ENCODE peak calls at places on chromosomes 16 and 17, in four cellular contexts. One of them, this sample, is unnamed.

GRCh38 chr16:11333696-11334095 is 11.6 kb upstream of the RMI2 start:
- DNase-seq in HepG2: no peak
- DNase-seq in K562: no peak
- DNase-seq in A549: no peak
- DNase-seq in this sample: no peak

GRCh38 chr17:951388-952132 is 28.0 kb downstream of the NXN start:
- DNase-seq in HepG2: peak; percentile 78
- DNase-seq in K562: no peak
- DNase-seq in A549: peak; percentile 90
- DNase-seq in this sample: peak; percentile 75

GRCh38 chr17:79705674-79706073 is 25.1 kb upstream of the ENPP7 start:
- DNase-seq in K562: no peak
- DNase-seq in HepG2: no peak
- DNase-seq in A549: no peak
- DNase-seq in this sample: no peak

GRCh38 chr16:47644166-47644565 is 183.0 kb downstream of the PHKB start:
- DNase-seq in HepG2: no peak
- DNase-seq in A549: no peak
- DNase-seq in K562: no peak
- DNase-seq in this sample: no peak

GRCh38 chr17:37490638-37491614 is 1.2 kb downstream of the DUSP14 start:
- DNase-seq in HepG2: peak; percentile 64
- DNase-seq in A549: peak; percentile 90
- DNase-seq in K562: peak; percentile 52
- DNase-seq in this sample: no peak

GRCh38 chr16:57564571-57565270 is 22.3 kb downstream of the ADGRG5 start:
- DNase-seq in HepG2: no peak
- DNase-seq in A549: no peak
- DNase-seq in K562: no peak
- DNase-seq in this sample: no peak

GRCh38 chr17:19940722-19941464 is 36.7 kb downstream of the AKAP10 start:
- DNase-seq in HepG2: peak; percentile 40
- DNase-seq in K562: no peak
- DNase-seq in A549: no peak
- DNase-seq in this sample: no peak

GRCh38 chr16:4172070-4172469 is 55.8 kb upstream of the ADCY9 start:
- DNase-seq in HepG2: no peak
- DNase-seq in A549: no peak
- DNase-seq in K562: no peak
- DNase-seq in this sample: no peak

GRCh38 chr16:70474320-70475053 is 20.1 kb downstream of the FCSK start:
- DNase-seq in K562: no peak
- DNase-seq in A549: no peak
- DNase-seq in HepG2: no peak
- DNase-seq in this sample: no peak

GRCh38 chr17:14205992-14206461 is 30.6 kb downstream of the CDRT15 start:
- DNase-seq in A549: no peak
- DNase-seq in K562: no peak
- DNase-seq in HepG2: no peak
- DNase-seq in this sample: no peak

GRCh38 chr17:49928826-49929475 is 40.0 kb upstream of the DLX4 start:
- DNase-seq in K562: no peak
- DNase-seq in HepG2: peak; percentile 52
- DNase-seq in A549: peak; percentile 60
- DNase-seq in this sample: no peak

GRCh38 chr16:30715777-30716445 is 16.9 kb downstream of the SRCAP start:
- DNase-seq in K562: no peak
- DNase-seq in A549: no peak
- DNase-seq in HepG2: no peak
- DNase-seq in this sample: no peak

GRCh38 chr17:60640503-60640902 is 37.1 kb upstream of the BCAS3 start:
- DNase-seq in K562: no peak
- DNase-seq in A549: peak; percentile 31
- DNase-seq in HepG2: peak; percentile 50
- DNase-seq in this sample: no peak

GRCh38 chr16:8631373-8631772 is 9.9 kb downstream of the METTL22 start:
- DNase-seq in A549: no peak
- DNase-seq in K562: no peak
- DNase-seq in HepG2: no peak
- DNase-seq in this sample: no peak

GRCh38 chr17:74467221-74467951 is 952 bp downstream of the CD300A start:
- DNase-seq in HepG2: no peak
- DNase-seq in A549: no peak
- DNase-seq in K562: no peak
- DNase-seq in this sample: no peak

GRCh38 chr17:78498848-78499247 is 78.3 kb downstream of the DNAH17 start:
- DNase-seq in K562: no peak
- DNase-seq in A549: no peak
- DNase-seq in HepG2: no peak
- DNase-seq in this sample: no peak

GRCh38 chr16:62050793-62051192 is 14.6 kb upstream of the CDH8 start:
- DNase-seq in K562: no peak
- DNase-seq in A549: no peak
- DNase-seq in HepG2: no peak
- DNase-seq in this sample: no peak

GRCh38 chr17:55067697-55068439 is 99.3 kb downstream of the STXBP4 start:
- DNase-seq in HepG2: peak; percentile 9
- DNase-seq in A549: no peak
- DNase-seq in K562: peak; percentile 22
- DNase-seq in this sample: no peak

GRCh38 chr16:4682616-4683254 is 10.6 kb upstream of the NUDT16L1 start:
- DNase-seq in K562: peak; percentile 64
- DNase-seq in A549: no peak
- DNase-seq in HepG2: peak; percentile 65
- DNase-seq in this sample: peak; percentile 90

GRCh38 chr16:8391219-8391757 is 199.0 kb downstream of the TMEM114 start:
- DNase-seq in HepG2: peak; percentile 64
- DNase-seq in A549: no peak
- DNase-seq in K562: no peak
- DNase-seq in this sample: no peak

GRCh38 chr16:71698491-71698890 is 26.0 kb downstream of the PHLPP2 start:
- DNase-seq in HepG2: no peak
- DNase-seq in A549: no peak
- DNase-seq in K562: no peak
- DNase-seq in this sample: no peak

GRCh38 chr16:26642047-26642664 is 424.6 kb upstream of the C16orf82 start:
- DNase-seq in A549: no peak
- DNase-seq in K562: no peak
- DNase-seq in HepG2: no peak
- DNase-seq in this sample: no peak

GRCh38 chr17:20924306-20924705 is 118.5 kb downstream of the USP22 start:
- DNase-seq in A549: no peak
- DNase-seq in HepG2: no peak
- DNase-seq in K562: no peak
- DNase-seq in this sample: no peak

GRCh38 chr17:61632826-61633225 is 41.8 kb upstream of the NACA2 start:
- DNase-seq in K562: no peak
- DNase-seq in HepG2: no peak
- DNase-seq in A549: no peak
- DNase-seq in this sample: no peak

GRCh38 chr16:27233731-27234130 is 30.4 kb downstream of the KDM8 start:
- DNase-seq in K562: no peak
- DNase-seq in HepG2: no peak
- DNase-seq in A549: no peak
- DNase-seq in this sample: no peak

GRCh38 chr16:49563666-49564065 is 190.1 kb downstream of the C16orf78 start:
- DNase-seq in K562: no peak
- DNase-seq in HepG2: no peak
- DNase-seq in A549: no peak
- DNase-seq in this sample: no peak

GRCh38 chr17:4180791-4181190 is 37.8 kb downstream of the CYB5D2 start:
- DNase-seq in HepG2: no peak
- DNase-seq in K562: no peak
- DNase-seq in A549: no peak
- DNase-seq in this sample: no peak

GRCh38 chr17:73990290-73990689 is 213.2 kb upstream of the RPL38 start:
- DNase-seq in HepG2: no peak
- DNase-seq in K562: no peak
- DNase-seq in A549: no peak
- DNase-seq in this sample: no peak

GRCh38 chr16:88321635-88322499 is 60.9 kb upstream of the ZNF469 start:
- DNase-seq in A549: no peak
- DNase-seq in HepG2: no peak
- DNase-seq in K562: no peak
- DNase-seq in this sample: no peak

DNA sequence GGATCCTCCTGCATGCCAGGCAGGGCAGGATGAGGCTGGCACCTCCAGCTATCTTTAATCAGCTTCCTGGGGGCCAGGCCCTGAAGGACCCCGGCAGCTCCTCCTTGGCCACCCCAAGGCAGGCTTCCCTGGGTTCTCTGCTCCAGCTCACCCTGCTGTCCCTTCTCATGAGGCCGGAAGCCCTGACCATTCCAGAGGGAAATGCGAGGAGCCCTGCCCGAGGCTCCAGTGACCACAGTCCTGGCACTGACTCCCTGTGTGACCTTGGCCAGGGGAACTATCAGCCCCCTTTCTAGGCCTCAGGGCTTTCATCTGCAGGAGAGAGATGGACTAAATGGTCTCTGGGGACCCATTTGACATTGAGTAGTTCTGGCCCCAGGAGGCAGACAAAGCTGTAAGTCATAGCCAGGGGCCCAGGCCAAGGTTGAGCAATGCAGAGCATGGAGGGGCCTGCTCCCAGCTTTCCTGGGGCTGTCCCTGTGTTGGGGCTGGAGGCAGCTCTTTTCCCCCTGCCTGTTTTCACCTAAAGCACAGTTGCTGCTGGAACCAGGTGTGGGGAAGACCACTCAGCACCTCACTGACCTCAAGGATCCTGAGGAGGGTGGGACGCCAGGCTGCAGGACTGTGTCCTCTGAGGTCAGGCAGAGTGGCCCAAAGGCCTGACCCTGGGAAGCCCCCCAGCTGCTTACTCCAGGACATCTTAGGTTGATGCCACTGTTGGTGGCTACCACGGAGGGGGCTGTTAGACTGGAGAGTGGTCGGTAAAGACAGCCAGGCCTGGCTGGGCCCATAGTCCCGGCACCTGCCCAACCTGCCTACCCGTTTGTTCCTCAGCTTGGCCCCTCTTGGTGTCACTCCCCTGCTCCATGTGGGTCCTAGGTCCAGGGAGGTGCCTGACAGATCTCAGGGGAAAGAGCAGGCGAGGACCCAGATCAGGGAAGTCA is 8.1 kb downstream of the KCNH6 start:
- DNase-seq in K562: no peak
- DNase-seq in A549: no peak
- DNase-seq in HepG2: peak; percentile 89
- DNase-seq in this sample: no peak
- TF ChIP-seq PHF8 in K562: no peak
- TF ChIP-seq PHF8 in A549: no peak
- TF ChIP-seq PHF8 in HepG2: peak; percentile 46
- TF ChIP-seq PHF8 in this sample: no peak

GRCh38 chr17:81032641-81033422 is 2.1 kb upstream of the BAIAP2 start:
- DNase-seq in A549: no peak
- DNase-seq in K562: no peak
- DNase-seq in HepG2: no peak
- DNase-seq in this sample: no peak

GRCh38 chr17:81028506-81028858 is 6.5 kb upstream of the BAIAP2 start:
- DNase-seq in HepG2: no peak
- DNase-seq in A549: no peak
- DNase-seq in K562: peak; percentile 20
- DNase-seq in this sample: no peak

GRCh38 chr17:81029859-81030258 is 5.1 kb upstream of the BAIAP2 start:
- DNase-seq in HepG2: no peak
- DNase-seq in K562: no peak
- DNase-seq in A549: no peak
- DNase-seq in this sample: no peak

GRCh38 chr17:81031571-81032550 is 3.1 kb upstream of the BAIAP2 start:
- DNase-seq in HepG2: no peak
- DNase-seq in K562: no peak
- DNase-seq in A549: no peak
- DNase-seq in this sample: no peak

DNA sequence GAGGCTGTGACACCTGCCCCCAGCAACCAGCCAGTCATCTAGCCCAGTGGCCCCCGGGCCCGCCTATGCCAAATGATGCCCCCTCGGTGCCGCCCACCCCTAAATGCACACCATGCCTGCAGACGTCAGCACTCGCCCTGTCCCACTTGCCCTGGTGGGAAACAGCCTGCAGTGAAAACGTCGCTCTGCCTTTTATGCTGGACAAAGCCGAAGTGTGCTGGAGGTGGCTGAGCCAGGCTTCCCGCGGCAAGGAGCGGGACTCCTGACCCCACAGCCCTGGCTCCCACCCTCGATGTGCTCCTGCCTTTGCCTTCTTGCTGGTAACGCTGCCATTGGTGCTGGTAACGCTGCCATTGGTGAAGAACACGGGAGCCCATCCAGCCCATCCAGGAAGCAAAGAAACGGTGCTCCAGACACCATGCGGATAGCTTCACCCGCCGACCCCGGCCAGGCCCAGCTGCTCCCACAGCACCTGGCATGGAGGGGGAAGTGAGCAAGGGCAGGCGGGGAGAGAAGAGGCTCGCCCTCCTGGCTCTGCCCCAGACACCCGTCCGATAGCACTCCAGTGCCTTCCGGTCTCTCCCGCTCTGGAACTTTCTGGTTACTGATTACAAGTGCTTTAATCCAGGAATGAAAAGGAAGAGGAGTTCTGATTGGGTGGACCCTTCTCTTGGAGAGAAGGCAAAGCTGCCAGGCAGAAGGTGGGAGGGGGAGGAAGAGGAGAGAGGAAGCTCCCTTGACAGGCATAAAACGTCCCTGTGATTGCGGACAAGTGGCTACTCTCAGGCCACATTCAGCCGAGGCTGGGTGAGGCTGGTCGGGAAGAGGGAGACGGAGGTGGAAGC is 4.0 kb upstream of the BAIAP2 start:
- DNase-seq in K562: no peak
- DNase-seq in A549: no peak
- DNase-seq in HepG2: peak; percentile 40
- DNase-seq in this sample: no peak
- TF ChIP-seq PHF8 in K562: no peak
- TF ChIP-seq PHF8 in A549: no peak
- TF ChIP-seq PHF8 in HepG2: no peak
- TF ChIP-seq PHF8 in this sample: no peak

GRCh38 chr16:22191089-22191965 is 14.8 kb upstream of the EEF2K start:
- DNase-seq in A549: peak; percentile 91
- DNase-seq in K562: peak; percentile 90
- DNase-seq in HepG2: peak; percentile 99
- DNase-seq in this sample: peak; percentile 86

GRCh38 chr16:22191966-22192260 is 14.2 kb upstream of the EEF2K start:
- DNase-seq in HepG2: peak; percentile 70
- DNase-seq in A549: peak; percentile 35
- DNase-seq in K562: no peak
- DNase-seq in this sample: no peak

GRCh38 chr16:22190169-22191088 is 15.6 kb upstream of the EEF2K start:
- DNase-seq in A549: peak; percentile 81
- DNase-seq in HepG2: peak; percentile 100
- DNase-seq in K562: peak; percentile 95
- DNase-seq in this sample: peak; percentile 100

GRCh38 chr16:22193134-22193411 is 13.0 kb upstream of the EEF2K start:
- DNase-seq in A549: no peak
- DNase-seq in K562: no peak
- DNase-seq in HepG2: no peak
- DNase-seq in this sample: no peak

GRCh38 chr16:22192261-22193133 is 13.6 kb upstream of the EEF2K start:
- DNase-seq in A549: no peak
- DNase-seq in K562: peak; percentile 58
- DNase-seq in HepG2: peak; percentile 98
- DNase-seq in this sample: no peak
- TF ChIP-seq PHF8 in A549: no peak
- TF ChIP-seq PHF8 in K562: no peak
- TF ChIP-seq PHF8 in HepG2: peak; percentile 68
- TF ChIP-seq PHF8 in this sample: no peak

GRCh38 chr17:16286947-16287562 is 66.2 kb downstream of the CENPV start:
- DNase-seq in HepG2: no peak
- DNase-seq in K562: no peak
- DNase-seq in A549: no peak
- DNase-seq in this sample: no peak
- TF ChIP-seq PHF8 in HepG2: no peak
- TF ChIP-seq PHF8 in K562: no peak
- TF ChIP-seq PHF8 in A549: no peak
- TF ChIP-seq PHF8 in this sample: no peak